ENCODE peak calls at places on chromosomes 11 and 22, in five cellular contexts. A is hypothalamus; X is stimulated activated CD4-positive, alpha-beta T cell treated with anti-CD3 and anti-CD28 coated beads, Interleukin-2, amount 100 ng/mL, for 48 hours; E is activated CD4-positive, alpha-beta T cell treated with anti-CD3 and anti-CD28 coated beads for 36 hours; U is left lung. P is an unnamed sample.

GRCh38 chr22:44646668-44647067 is 55.3 kb upstream of the PRR5 start:
- DNase-seq in A (no peak), X (no peak), E (no peak), U (no peak), P (no peak)

GRCh38 chr22:23520875-23521441 is 59.1 kb downstream of the IGLL1 start:
- DNase-seq in A (peak), X (no peak), E (no peak), U (peak), P (no peak)

GRCh38 chr22:16810188-16810802 is 14.9 kb downstream of the XKR3 start:
- DNase-seq in A (no peak), X (no peak), E (no peak), U (no peak), P (no peak)

GRCh38 chr22:46107089-46107664 is 43.1 kb upstream of the PPARA start:
- DNase-seq in A (peak), X (no peak), E (no peak), U (no peak), P (no peak)

GRCh38 chr22:39994046-39994565 is 648 bp upstream of the FAM83F start:
- DNase-seq in A (no peak), X (no peak), E (peak), U (no peak), P (peak)

GRCh38 chr11:65261591-65262380 is at the start of gene POLA2:
- DNase-seq in A (peak), X (peak), E (peak), U (peak), P (peak)

GRCh38 chr11:76209956-76210885 is 3.9 kb upstream of the WNT11 start:
- DNase-seq in A (no peak), X (no peak), E (peak), U (peak), P (peak)

GRCh38 chr11:103699216-103699615 is 337.2 kb upstream of the DDI1 start:
- DNase-seq in A (no peak), X (no peak), E (no peak), U (no peak), P (no peak)

GRCh38 chr22:41367039-41367679 is 14.6 kb upstream of the TEF start:
- DNase-seq in A (peak), X (no peak), E (peak), U (peak), P (no peak)

GRCh38 chr11:128670631-128671030 is 23.2 kb upstream of the FLI1 start:
- DNase-seq in A (no peak), X (no peak), E (no peak), U (no peak), P (no peak)

GRCh38 chr22:18952022-18952421 is 15.9 kb upstream of the PRODH start:
- DNase-seq in A (no peak), X (no peak), E (no peak), U (peak), P (no peak)

GRCh38 chr22:47053013-47053864 is 290.8 kb downstream of the TBC1D22A start:
- DNase-seq in A (no peak), X (no peak), E (no peak), U (peak), P (no peak)

GRCh38 chr11:117169726-117170125 is 8.8 kb upstream of the SIDT2 start:
- DNase-seq in A (no peak), X (no peak), E (no peak), U (no peak), P (no peak)